ENCODE peak calls at places on chromosomes 4 and X, in four cellular contexts. I is right lobe of liver, Q is foreskin keratinocyte, R is upper lobe of left lung. N is an unnamed sample.

GRCh38 chrX:38803609-38804480 is 2.6 kb downstream of the MID1IP1 start:
- DNase-seq in I (peak), Q (peak), R (peak), N (peak)

GRCh38 chrX:121030083-121030482 is 17.3 kb upstream of the GLUD2 start:
- DNase-seq in Q (no peak), R (no peak), I (no peak), N (no peak)

GRCh38 chr4:108838451-108838850 is 75.6 kb upstream of the ETNPPL start:
- DNase-seq in Q (no peak), R (no peak), I (no peak), N (no peak)

GRCh38 chr4:153643406-153644016 is 40.6 kb upstream of the TLR2 start:
- DNase-seq in R (no peak), I (no peak), Q (no peak), N (peak)

GRCh38 chr4:67436742-67437141 is 108.6 kb downstream of the CENPC start:
- DNase-seq in I (no peak), R (no peak), Q (peak), N (peak)

GRCh38 chrX:122363112-122363511 is 821.0 kb upstream of the GRIA3 start:
- DNase-seq in R (no peak), Q (no peak), I (no peak), N (no peak)

GRCh38 chrX:103584606-103585005 is 709 bp upstream of the TCEAL4 start:
- DNase-seq in I (no peak), Q (no peak), R (no peak), N (no peak)

GRCh38 chr4:73978886-73979285 is 2.9 kb downstream of the PF4 start:
- DNase-seq in I (no peak), R (no peak), Q (peak), N (no peak)

GRCh38 chr4:21649691-21650090 is 298.9 kb downstream of the KCNIP4 start:
- DNase-seq in Q (no peak), R (no peak), I (no peak), N (no peak)

GRCh38 chr4:12126476-12126875 is 697.8 kb upstream of the HS3ST1 start:
- DNase-seq in Q (no peak), I (no peak), R (no peak), N (no peak)

GRCh38 chr4:40309250-40309774 is 25.8 kb upstream of the CHRNA9 start:
- DNase-seq in I (peak), R (peak), Q (peak), N (peak)

N was measured in small intestine.